ENCODE peak calls at places on chromosomes 3 and 15, in ten cellular contexts. One of them, this sample, is unnamed.

GRCh38 chr15:89128320-89129122 is 40.3 kb downstream of the ABHD2 start:
- DNase-seq in GM23338: no peak
- DNase-seq in A549: no peak
- DNase-seq in upper lobe of right lung: no peak
- DNase-seq in psoas muscle: no peak
- DNase-seq in stomach: no peak
- DNase-seq in neural progenitor cell: no peak
- DNase-seq in HCT116: no peak
- DNase-seq in Karpas-422: no peak
- DNase-seq in cardiac muscle cell: no peak
- DNase-seq in this sample: no peak

GRCh38 chr3:141345951-141346817 is 22.1 kb upstream of the ZBTB38 start:
- DNase-seq in GM23338: no peak
- DNase-seq in A549: no peak
- DNase-seq in upper lobe of right lung: no peak
- DNase-seq in psoas muscle: no peak
- DNase-seq in stomach: no peak
- DNase-seq in neural progenitor cell: no peak
- DNase-seq in HCT116: no peak
- DNase-seq in Karpas-422: no peak
- DNase-seq in cardiac muscle cell: peak; percentile 38
- DNase-seq in this sample: no peak

GRCh38 chr15:40452296-40453090 is 11.7 kb downstream of the BAHD1 start:
- DNase-seq in GM23338: no peak
- DNase-seq in A549: no peak
- DNase-seq in upper lobe of right lung: no peak
- DNase-seq in psoas muscle: no peak
- DNase-seq in stomach: no peak
- DNase-seq in neural progenitor cell: no peak
- DNase-seq in HCT116: no peak
- DNase-seq in Karpas-422: peak; percentile 57
- DNase-seq in cardiac muscle cell: no peak
- DNase-seq in this sample: no peak

GRCh38 chr3:151171145-151171544 is 31.9 kb downstream of the GPR171 start:
- DNase-seq in GM23338: no peak
- DNase-seq in A549: no peak
- DNase-seq in upper lobe of right lung: no peak
- DNase-seq in psoas muscle: no peak
- DNase-seq in stomach: no peak
- DNase-seq in neural progenitor cell: no peak
- DNase-seq in HCT116: no peak
- DNase-seq in Karpas-422: no peak
- DNase-seq in cardiac muscle cell: no peak
- DNase-seq in this sample: no peak

GRCh38 chr3:78506038-78506437 is 1261.8 kb downstream of the ROBO1 start:
- DNase-seq in GM23338: no peak
- DNase-seq in A549: no peak
- DNase-seq in upper lobe of right lung: no peak
- DNase-seq in psoas muscle: no peak
- DNase-seq in stomach: no peak
- DNase-seq in neural progenitor cell: no peak
- DNase-seq in HCT116: no peak
- DNase-seq in Karpas-422: no peak
- DNase-seq in cardiac muscle cell: no peak
- DNase-seq in this sample: no peak

GRCh38 chr3:54574906-54575305 is 353.0 kb downstream of the LRTM1 start:
- DNase-seq in GM23338: no peak
- DNase-seq in A549: no peak
- DNase-seq in upper lobe of right lung: no peak
- DNase-seq in psoas muscle: no peak
- DNase-seq in stomach: no peak
- DNase-seq in neural progenitor cell: no peak
- DNase-seq in HCT116: no peak
- DNase-seq in Karpas-422: no peak
- DNase-seq in cardiac muscle cell: no peak
- DNase-seq in this sample: no peak

GRCh38 chr3:75140904-75141615 is 523.1 kb upstream of the FRG2C start:
- DNase-seq in GM23338: no peak
- DNase-seq in A549: no peak
- DNase-seq in upper lobe of right lung: no peak
- DNase-seq in psoas muscle: no peak
- DNase-seq in stomach: no peak
- DNase-seq in neural progenitor cell: no peak
- DNase-seq in HCT116: no peak
- DNase-seq in Karpas-422: no peak
- DNase-seq in cardiac muscle cell: no peak
- DNase-seq in this sample: no peak

GRCh38 chr15:92068121-92068520 is 214.6 kb downstream of the SLCO3A1 start:
- DNase-seq in GM23338: no peak
- DNase-seq in A549: no peak
- DNase-seq in upper lobe of right lung: peak; percentile 4
- DNase-seq in psoas muscle: no peak
- DNase-seq in stomach: no peak
- DNase-seq in neural progenitor cell: no peak
- DNase-seq in HCT116: no peak
- DNase-seq in Karpas-422: peak; percentile 80
- DNase-seq in cardiac muscle cell: no peak
- DNase-seq in this sample: no peak

GRCh38 chr3:100563652-100564215 is 45.7 kb upstream of the ADGRG7 start:
- DNase-seq in GM23338: no peak
- DNase-seq in A549: no peak
- DNase-seq in upper lobe of right lung: no peak
- DNase-seq in psoas muscle: no peak
- DNase-seq in stomach: no peak
- DNase-seq in neural progenitor cell: no peak
- DNase-seq in HCT116: no peak
- DNase-seq in Karpas-422: no peak
- DNase-seq in cardiac muscle cell: no peak
- DNase-seq in this sample: no peak

GRCh38 chr3:169172535-169172934 is 491.0 kb downstream of the MECOM start:
- DNase-seq in GM23338: no peak
- DNase-seq in A549: no peak
- DNase-seq in upper lobe of right lung: no peak
- DNase-seq in psoas muscle: no peak
- DNase-seq in stomach: no peak
- DNase-seq in neural progenitor cell: no peak
- DNase-seq in HCT116: no peak
- DNase-seq in Karpas-422: no peak
- DNase-seq in cardiac muscle cell: no peak
- DNase-seq in this sample: no peak

GRCh38 chr3:172680684-172681083 is 30.2 kb downstream of the NCEH1 start:
- DNase-seq in GM23338: no peak
- DNase-seq in A549: no peak
- DNase-seq in upper lobe of right lung: no peak
- DNase-seq in psoas muscle: no peak
- DNase-seq in stomach: no peak
- DNase-seq in neural progenitor cell: no peak
- DNase-seq in HCT116: no peak
- DNase-seq in Karpas-422: no peak
- DNase-seq in cardiac muscle cell: no peak
- DNase-seq in this sample: no peak

GRCh38 chr3:76842232-76842631 is 197.7 kb upstream of the ROBO2 start:
- DNase-seq in GM23338: no peak
- DNase-seq in A549: no peak
- DNase-seq in upper lobe of right lung: no peak
- DNase-seq in psoas muscle: no peak
- DNase-seq in stomach: no peak
- DNase-seq in neural progenitor cell: no peak
- DNase-seq in HCT116: no peak
- DNase-seq in Karpas-422: no peak
- DNase-seq in cardiac muscle cell: no peak
- DNase-seq in this sample: no peak

GRCh38 chr3:129000742-129001100 is 383 bp upstream of the EFCC1 start:
- DNase-seq in GM23338: peak; percentile 61
- DNase-seq in A549: no peak
- DNase-seq in upper lobe of right lung: no peak
- DNase-seq in psoas muscle: no peak
- DNase-seq in stomach: no peak
- DNase-seq in neural progenitor cell: peak; percentile 46
- DNase-seq in HCT116: no peak
- DNase-seq in Karpas-422: no peak
- DNase-seq in cardiac muscle cell: no peak
- DNase-seq in this sample: no peak
- H3K4me1 ChIP-seq in GM23338: peaks cover 11% of the 10 kb centered on the region
- H3K4me1 ChIP-seq in A549: no peaks in the 10 kb centered on the region
- H3K4me1 ChIP-seq in upper lobe of right lung: peaks cover 22% of the 10 kb centered on the region
- H3K4me1 ChIP-seq in psoas muscle: no peaks in the 10 kb centered on the region
- H3K4me1 ChIP-seq in stomach: peaks cover 34% of the 10 kb centered on the region
- H3K4me1 ChIP-seq in neural progenitor cell: peaks cover 37% of the 10 kb centered on the region
- H3K4me1 ChIP-seq in HCT116: peaks cover 11% of the 10 kb centered on the region
- H3K4me1 ChIP-seq in Karpas-422: no peaks in the 10 kb centered on the region
- H3K4me1 ChIP-seq in cardiac muscle cell: no peaks in the 10 kb centered on the region
- H3K4me1 ChIP-seq in this sample: no peaks in the 10 kb centered on the region

GRCh38 chr3:137692803-137693431 is 71.2 kb upstream of the SOX14 start:
- DNase-seq in GM23338: peak; percentile 84
- DNase-seq in A549: no peak
- DNase-seq in upper lobe of right lung: peak; percentile 71
- DNase-seq in psoas muscle: no peak
- DNase-seq in stomach: no peak
- DNase-seq in neural progenitor cell: peak; percentile 78
- DNase-seq in HCT116: peak; percentile 13
- DNase-seq in Karpas-422: peak; percentile 76
- DNase-seq in cardiac muscle cell: no peak
- DNase-seq in this sample: peak; percentile 20
- H3K27ac ChIP-seq in GM23338: no peak overlapping the region
- H3K27ac ChIP-seq in A549: no peak overlapping the region
- H3K27ac ChIP-seq in upper lobe of right lung: no peak overlapping the region
- H3K27ac ChIP-seq in psoas muscle: no peak overlapping the region
- H3K27ac ChIP-seq in stomach: no peak overlapping the region
- H3K27ac ChIP-seq in neural progenitor cell: no peak overlapping the region
- H3K27ac ChIP-seq in HCT116: no peak overlapping the region
- H3K27ac ChIP-seq in Karpas-422: no peak overlapping the region
- H3K27ac ChIP-seq in cardiac muscle cell: no peak overlapping the region
- H3K27ac ChIP-seq in this sample: no peak overlapping the region

DNA sequence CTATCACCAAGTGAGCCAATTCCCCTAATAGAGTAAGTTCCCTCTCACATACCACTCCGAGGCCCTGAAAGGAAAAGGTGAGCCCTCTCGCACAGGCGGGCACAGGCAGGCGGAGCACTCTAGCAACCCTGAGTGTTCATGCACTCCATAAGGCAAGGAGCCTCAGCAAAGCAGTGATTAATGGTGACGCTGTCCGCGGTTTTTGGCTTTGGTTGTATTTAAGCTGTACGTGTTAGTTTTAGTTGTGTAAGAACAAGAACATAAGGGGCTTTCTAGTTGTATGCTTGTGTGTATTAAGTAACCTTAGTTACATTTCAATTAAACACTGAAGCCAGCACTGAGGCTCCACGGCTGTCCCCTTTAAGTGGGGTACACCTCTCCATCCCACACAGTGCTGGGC is 33.1 kb downstream of the KLHL25 start:
- DNase-seq in GM23338: no peak
- DNase-seq in A549: no peak
- DNase-seq in upper lobe of right lung: no peak
- DNase-seq in psoas muscle: no peak
- DNase-seq in stomach: no peak
- DNase-seq in neural progenitor cell: no peak
- DNase-seq in HCT116: no peak
- DNase-seq in Karpas-422: no peak
- DNase-seq in cardiac muscle cell: peak; percentile 70
- DNase-seq in this sample: no peak
- H3K4me1 ChIP-seq in GM23338: no peaks in the 10 kb centered on the region
- H3K4me1 ChIP-seq in A549: no peaks in the 10 kb centered on the region
- H3K4me1 ChIP-seq in upper lobe of right lung: peaks cover 7% of the 10 kb centered on the region
- H3K4me1 ChIP-seq in psoas muscle: peaks cover 48% of the 10 kb centered on the region
- H3K4me1 ChIP-seq in stomach: peaks cover 16% of the 10 kb centered on the region
- H3K4me1 ChIP-seq in neural progenitor cell: peaks cover 20% of the 10 kb centered on the region
- H3K4me1 ChIP-seq in HCT116: no peaks in the 10 kb centered on the region
- H3K4me1 ChIP-seq in Karpas-422: no peaks in the 10 kb centered on the region
- H3K4me1 ChIP-seq in cardiac muscle cell: peaks cover 13% of the 10 kb centered on the region
- H3K4me1 ChIP-seq in this sample: peaks cover 8% of the 10 kb centered on the region

GRCh38 chr3:168123211-168124173 is 27.8 kb upstream of the GOLIM4 start:
- DNase-seq in GM23338: no peak
- DNase-seq in A549: no peak
- DNase-seq in upper lobe of right lung: no peak
- DNase-seq in psoas muscle: no peak
- DNase-seq in stomach: no peak
- DNase-seq in neural progenitor cell: no peak
- DNase-seq in HCT116: no peak
- DNase-seq in Karpas-422: no peak
- DNase-seq in cardiac muscle cell: peak; percentile 18
- DNase-seq in this sample: no peak
- H3K27ac ChIP-seq in GM23338: no peak overlapping the region
- H3K27ac ChIP-seq in A549: no peak overlapping the region
- H3K27ac ChIP-seq in upper lobe of right lung: no peak overlapping the region
- H3K27ac ChIP-seq in psoas muscle: no peak overlapping the region
- H3K27ac ChIP-seq in stomach: peak overlapping the region; percentile 33
- H3K27ac ChIP-seq in neural progenitor cell: no peak overlapping the region
- H3K27ac ChIP-seq in HCT116: no peak overlapping the region
- H3K27ac ChIP-seq in Karpas-422: no peak overlapping the region
- H3K27ac ChIP-seq in cardiac muscle cell: no peak overlapping the region
- H3K27ac ChIP-seq in this sample: no peak overlapping the region

DNA sequence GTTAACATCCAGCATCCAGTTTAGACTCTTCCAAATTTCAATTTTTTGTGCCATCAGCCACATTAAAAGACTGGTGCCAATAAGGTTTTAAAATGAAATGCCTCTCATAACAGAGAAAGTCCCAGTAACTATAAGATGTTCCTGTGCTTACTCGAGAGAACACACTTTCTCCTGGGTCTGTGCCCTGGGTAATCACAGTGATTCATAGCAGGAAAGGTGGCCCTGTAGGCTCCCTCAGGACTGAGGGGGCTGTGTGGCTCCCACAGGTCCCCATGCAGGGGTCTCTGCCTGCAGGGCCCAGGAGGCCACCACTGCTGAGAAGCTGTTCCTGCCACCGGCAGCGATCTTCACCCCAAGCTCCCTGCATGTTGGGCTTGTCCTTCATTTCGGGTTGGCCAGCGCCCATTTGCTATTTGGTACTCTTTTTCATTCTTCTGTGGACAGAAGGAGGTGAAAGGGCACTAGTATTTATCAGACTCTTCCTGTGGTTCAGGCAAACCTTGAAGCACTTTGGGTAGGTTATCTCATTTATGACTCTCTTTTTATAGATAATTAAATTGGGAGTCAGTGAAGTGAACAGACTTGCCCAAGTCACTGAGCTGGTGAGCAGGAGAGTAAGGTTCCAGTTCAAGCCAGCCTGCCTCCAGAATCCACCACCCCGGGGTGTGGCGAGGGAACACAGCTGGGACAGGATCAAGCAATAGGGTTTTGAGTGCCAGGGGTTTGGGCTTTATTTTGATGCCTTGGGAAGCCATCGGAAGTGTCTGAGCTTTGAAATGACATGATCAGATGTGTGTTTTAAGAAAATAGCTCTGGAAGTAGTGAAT is 44.2 kb upstream of the PLXNA1 start:
- DNase-seq in GM23338: no peak
- DNase-seq in A549: no peak
- DNase-seq in upper lobe of right lung: no peak
- DNase-seq in psoas muscle: no peak
- DNase-seq in stomach: no peak
- DNase-seq in neural progenitor cell: no peak
- DNase-seq in HCT116: no peak
- DNase-seq in Karpas-422: no peak
- DNase-seq in cardiac muscle cell: no peak
- DNase-seq in this sample: no peak
- H3K4me1 ChIP-seq in GM23338: no peaks in the 10 kb centered on the region
- H3K4me1 ChIP-seq in A549: no peaks in the 10 kb centered on the region
- H3K4me1 ChIP-seq in upper lobe of right lung: no peaks in the 10 kb centered on the region
- H3K4me1 ChIP-seq in psoas muscle: no peaks in the 10 kb centered on the region
- H3K4me1 ChIP-seq in stomach: no peaks in the 10 kb centered on the region
- H3K4me1 ChIP-seq in neural progenitor cell: peaks cover 6% of the 10 kb centered on the region
- H3K4me1 ChIP-seq in HCT116: no peaks in the 10 kb centered on the region
- H3K4me1 ChIP-seq in Karpas-422: no peaks in the 10 kb centered on the region
- H3K4me1 ChIP-seq in cardiac muscle cell: peaks cover 19% of the 10 kb centered on the region
- H3K4me1 ChIP-seq in this sample: no peaks in the 10 kb centered on the region

This sample was measured in iPS DF 6.9.